ENCODE peak calls at places on chromosome 20, in six cellular contexts. R is A549, T is HEK293T, C is IMR-90, Z is K562, P is HepG2. I is an unnamed sample.
A peak's percentile ranks its signal among the peaks of the same experiment; 100 is the strongest.

GRCh38 chr20:13119583-13119982 is 101.5 kb upstream of the ISM1 start:
- DNase-seq in R (peak; percentile 29), T (peak; percentile 58), C (peak; percentile 57), Z (peak; percentile 44), P (peak; percentile 84), I (no peak)

GRCh38 chr20:23350855-23351838 is 556 bp downstream of the NXT1 start:
- DNase-seq in R (peak; percentile 44), T (peak; percentile 25), C (peak; percentile 45), Z (peak; percentile 73), P (peak; percentile 85), I (no peak)

GRCh38 chr20:63544958-63545516 is 2.5 kb downstream of the SRMS start:
- DNase-seq in R (peak; percentile 75), T (no peak), C (no peak), Z (no peak), P (no peak), I (no peak)

GRCh38 chr20:6836821-6837374 is 69.4 kb downstream of the BMP2 start:
- DNase-seq in R (no peak), T (no peak), C (no peak), Z (no peak), P (no peak), I (no peak)

GRCh38 chr20:4026093-4026601 is 10.8 kb upstream of the RNF24 start:
- DNase-seq in R (peak; percentile 36), T (no peak), C (peak; percentile 88), Z (peak; percentile 56), P (peak; percentile 29), I (no peak)

GRCh38 chr20:51462566-51463276 is 79.8 kb downstream of the NFATC2 start:
- DNase-seq in R (no peak), T (no peak), C (peak; percentile 80), Z (no peak), P (no peak), I (no peak)

GRCh38 chr20:41166201-41167117 is 29.1 kb downstream of the PLCG1 start:
- DNase-seq in R (no peak), T (no peak), C (no peak), Z (no peak), P (no peak), I (no peak)

GRCh38 chr20:1291191-1291741 is 25.2 kb downstream of the SNPH start:
- DNase-seq in R (no peak), T (no peak), C (peak; percentile 66), Z (no peak), P (no peak), I (no peak)

GRCh38 chr20:4060054-4060795 is 44.9 kb upstream of the RNF24 start:
- DNase-seq in R (no peak), T (no peak), C (no peak), Z (no peak), P (no peak), I (peak; percentile 40)

GRCh38 chr20:43536817-43537440 is 21.9 kb upstream of the SGK2 start:
- DNase-seq in R (no peak), T (no peak), C (peak; percentile 33), Z (no peak), P (peak; percentile 90), I (no peak)

GRCh38 chr20:49310695-49311094 is 32.8 kb upstream of the ZNFX1 start:
- DNase-seq in R (no peak), T (no peak), C (peak; percentile 19), Z (no peak), P (peak; percentile 61), I (no peak)

GRCh38 chr20:46954490-46955038 is 59.9 kb downstream of the EYA2 start:
- DNase-seq in R (peak; percentile 86), T (no peak), C (peak; percentile 99), Z (no peak), P (no peak), I (no peak)

GRCh38 chr20:47713163-47713562 is 72.1 kb downstream of the SULF2 start:
- DNase-seq in R (no peak), T (no peak), C (no peak), Z (no peak), P (peak; percentile 44), I (no peak)

GRCh38 chr20:22385602-22386299 is 198.6 kb downstream of the FOXA2 start:
- DNase-seq in R (peak; percentile 64), T (no peak), C (no peak), Z (peak; percentile 46), P (peak; percentile 75), I (no peak)

GRCh38 chr20:32034581-32035397 is 17.3 kb upstream of the HCK start:
- DNase-seq in R (no peak), T (no peak), C (no peak), Z (no peak), P (no peak), I (no peak)

GRCh38 chr20:36544134-36545018 is 3.1 kb downstream of the MYL9 start:
- DNase-seq in R (no peak), T (no peak), C (peak; percentile 68), Z (no peak), P (no peak), I (no peak)

GRCh38 chr20:7497985-7498384 is 442.3 kb downstream of the HAO1 start:
- DNase-seq in R (no peak), T (no peak), C (no peak), Z (no peak), P (no peak), I (no peak)

GRCh38 chr20:18712877-18713276 is 100.7 kb upstream of the SCP2D1 start:
- DNase-seq in R (no peak), T (no peak), C (no peak), Z (no peak), P (no peak), I (no peak)

GRCh38 chr20:7772376-7772775 is 167.9 kb downstream of the HAO1 start:
- DNase-seq in R (no peak), T (no peak), C (peak; percentile 53), Z (no peak), P (no peak), I (no peak)

DNA sequence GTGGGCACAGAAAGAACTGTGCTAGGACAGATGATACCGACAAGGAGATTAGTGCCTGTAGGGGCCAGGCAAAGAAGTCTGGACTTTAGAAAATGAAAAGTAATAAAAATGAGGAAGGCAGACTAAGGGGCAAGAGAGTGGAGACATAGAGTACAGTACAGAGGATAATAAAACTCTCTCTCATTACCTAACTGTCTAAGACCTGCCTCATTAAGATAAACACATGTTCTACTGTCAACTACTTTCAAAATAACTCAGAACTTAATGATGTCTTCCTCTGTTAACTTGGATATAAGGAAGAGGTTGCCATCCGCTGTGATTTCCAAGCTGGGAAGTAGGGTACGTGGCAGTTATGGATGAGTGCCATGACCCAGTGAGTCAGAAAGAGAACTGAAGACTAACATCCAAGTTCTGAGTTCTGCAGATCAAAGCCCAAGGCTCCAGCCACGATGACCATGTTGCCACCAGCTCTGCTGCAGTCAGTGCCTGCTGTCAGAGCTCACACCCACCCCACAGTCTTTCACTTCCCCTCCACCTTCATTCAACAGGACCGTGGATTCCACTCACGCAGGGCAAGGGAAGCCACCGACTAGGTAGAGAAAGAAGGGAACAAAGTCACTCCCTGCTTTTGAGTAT is 81.9 kb downstream of the KIF16B start:
- DNase-seq in R (no peak), T (no peak), C (peak; percentile 49), Z (no peak), P (no peak), I (peak; percentile 1)
- TF ChIP-seq BHLHE40 in R (no peak), T (no peak), C (no peak), Z (no peak), P (no peak), I (no peak)

GRCh38 chr20:25462166-25462565 is 54.7 kb downstream of the GINS1 start:
- DNase-seq in R (no peak), T (no peak), C (no peak), Z (no peak), P (no peak), I (no peak)

GRCh38 chr20:25467441-25467840 is 60.0 kb downstream of the GINS1 start:
- DNase-seq in R (no peak), T (no peak), C (no peak), Z (no peak), P (no peak), I (no peak)

GRCh38 chr20:25465398-25465797 is 57.9 kb downstream of the GINS1 start:
- DNase-seq in R (no peak), T (no peak), C (no peak), Z (no peak), P (no peak), I (no peak)

GRCh38 chr20:25466846-25467245 is 59.4 kb downstream of the GINS1 start:
- DNase-seq in R (no peak), T (no peak), C (no peak), Z (no peak), P (no peak), I (no peak)

DNA sequence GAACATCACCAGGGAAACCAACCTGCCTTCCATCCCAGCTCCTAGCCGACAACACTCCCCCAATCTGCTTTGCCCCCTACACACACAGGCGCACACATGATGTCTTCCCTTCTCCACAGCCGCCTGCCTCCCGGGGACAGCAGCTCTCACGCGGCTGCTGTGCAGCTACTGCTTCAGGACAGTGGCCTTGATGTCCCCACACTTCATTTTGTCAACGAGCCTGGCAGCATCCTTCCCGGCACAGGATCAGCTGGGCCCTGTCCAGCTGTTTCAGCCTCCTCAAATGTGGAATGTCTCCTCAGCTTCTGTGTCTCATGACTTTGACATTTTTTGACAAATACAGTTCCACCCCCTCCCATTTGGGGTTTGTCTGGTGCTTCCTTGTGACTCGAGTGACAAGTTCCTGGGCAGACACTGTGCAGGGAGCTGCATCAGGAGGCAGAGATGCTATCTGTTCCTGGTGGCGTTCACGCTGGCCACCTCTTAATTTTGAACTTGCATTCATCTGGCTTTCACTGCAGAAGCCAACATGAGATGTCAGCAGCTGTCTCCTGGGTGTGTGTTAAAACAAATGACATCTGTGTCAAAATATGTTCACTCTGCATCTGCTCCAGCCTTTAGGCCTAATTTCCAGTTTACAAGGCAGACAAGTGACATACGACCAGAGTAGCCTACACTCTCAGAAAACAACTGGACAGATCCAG is 57.2 kb downstream of the GINS1 start:
- DNase-seq in R (no peak), T (no peak), C (no peak), Z (no peak), P (no peak), I (no peak)
- TF ChIP-seq BHLHE40 in R (no peak), T (no peak), C (no peak), Z (no peak), P (no peak), I (no peak)

DNA sequence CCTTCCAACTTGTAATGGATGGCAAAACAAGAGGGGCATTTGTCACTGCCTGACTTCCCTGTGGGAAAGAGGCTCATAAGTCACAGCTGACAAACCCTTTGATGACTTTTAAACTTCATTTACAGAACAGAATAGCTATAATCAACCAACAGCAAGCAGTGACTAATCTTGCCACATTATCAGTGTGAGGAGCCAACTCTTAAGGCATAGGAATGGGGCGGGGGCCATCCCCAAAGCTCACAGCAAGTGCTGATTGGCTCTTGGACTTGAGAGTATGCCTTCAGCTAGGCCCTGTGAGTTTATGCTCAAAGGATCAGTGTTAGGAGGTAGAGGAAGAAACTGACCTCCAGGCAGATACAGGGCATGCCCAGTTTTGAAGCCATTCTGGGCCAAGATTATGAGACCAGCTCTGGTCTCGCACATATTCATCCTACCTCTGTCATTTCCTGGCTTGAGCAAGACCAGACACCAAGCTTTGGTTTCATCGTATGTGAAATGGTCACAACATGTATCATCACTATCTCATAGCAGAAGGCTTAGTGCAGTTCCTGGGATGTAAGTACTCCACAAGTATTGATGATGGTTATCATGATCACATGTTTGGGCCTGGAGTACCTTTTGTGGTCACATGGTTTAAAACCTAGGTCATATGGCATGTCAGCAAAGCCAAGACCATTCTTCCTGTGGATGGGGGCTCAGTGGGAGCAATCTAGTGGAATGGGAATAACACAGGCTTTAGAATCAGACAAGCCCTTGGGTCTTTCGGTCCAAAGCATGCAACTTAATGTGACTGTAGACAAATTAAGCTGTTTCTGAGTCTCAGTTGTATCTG is 49.2 kb downstream of the EIF2S2 start:
- DNase-seq in R (no peak), T (no peak), C (peak; percentile 62), Z (no peak), P (no peak), I (no peak)
- TF ChIP-seq BHLHE40 in R (no peak), T (no peak), C (no peak), Z (no peak), P (no peak), I (no peak)

GRCh38 chr20:54290636-54291035 is 82.7 kb downstream of the PFDN4 start:
- DNase-seq in R (no peak), T (no peak), C (no peak), Z (no peak), P (no peak), I (no peak)

GRCh38 chr20:54284928-54285704 is 77.2 kb downstream of the PFDN4 start:
- DNase-seq in R (no peak), T (no peak), C (peak; percentile 6), Z (no peak), P (no peak), I (no peak)
- TF ChIP-seq BHLHE40 in R (no peak), T (no peak), C (no peak), Z (no peak), P (no peak), I (no peak)

I was measured in GM12878.